ENCODE peak calls at places on chromosome 3, in six cellular contexts. L is A549, O is endothelial cell of umbilical vein, P is K562, J is HepG2, Y is GM12878. Q is an unnamed sample.

GRCh38 chr3:11085078-11085840 is 69.0 kb upstream of the HRH1 start:
- DNase-seq in L (no peak), O (no peak), P (no peak), J (no peak), Y (no peak), Q (no peak)

GRCh38 chr3:76138921-76139320 is 353.6 kb upstream of the ZNF717 start:
- DNase-seq in L (no peak), O (no peak), P (no peak), J (no peak), Y (no peak), Q (no peak)

GRCh38 chr3:63015614-63016016 is 140.4 kb upstream of the CADPS start:
- DNase-seq in L (peak; percentile 0), O (no peak), P (no peak), J (peak; percentile 3), Y (no peak), Q (peak; percentile 1)

GRCh38 chr3:184952671-184953070 is 140.7 kb downstream of the VPS8 start:
- DNase-seq in L (no peak), O (no peak), P (no peak), J (no peak), Y (no peak), Q (peak; percentile 15)

GRCh38 chr3:15903164-15903563 is 105.4 kb upstream of the ANKRD28 start:
- DNase-seq in L (no peak), O (no peak), P (no peak), J (no peak), Y (no peak), Q (no peak)

GRCh38 chr3:194330579-194330978 is 20.5 kb downstream of the CPN2 start:
- DNase-seq in L (no peak), O (no peak), P (no peak), J (no peak), Y (no peak), Q (no peak)

GRCh38 chr3:150901793-150902192 is 3.4 kb downstream of the MINDY4B start:
- DNase-seq in L (no peak), O (no peak), P (no peak), J (no peak), Y (no peak), Q (no peak)

GRCh38 chr3:50390523-50391177 is 31.3 kb upstream of the TMEM115 start:
- DNase-seq in L (no peak), O (peak; percentile 40), P (no peak), J (no peak), Y (no peak), Q (no peak)

GRCh38 chr3:151726016-151726415 is 7.7 kb upstream of the AADACL2 start:
- DNase-seq in L (peak; percentile 12), O (no peak), P (peak; percentile 55), J (peak; percentile 69), Y (no peak), Q (no peak)

GRCh38 chr3:193870376-193871092 is 265.4 kb upstream of the HES1 start:
- DNase-seq in L (no peak), O (no peak), P (no peak), J (no peak), Y (no peak), Q (no peak)

GRCh38 chr3:127776347-127776746 is 46.0 kb downstream of the MGLL start:
- DNase-seq in L (no peak), O (no peak), P (no peak), J (no peak), Y (no peak), Q (no peak)

GRCh38 chr3:52784021-52784621 is 6.7 kb downstream of the ITIH1 start:
- DNase-seq in L (no peak), O (no peak), P (no peak), J (no peak), Y (no peak), Q (no peak)

GRCh38 chr3:52784931-52785590 is 7.7 kb downstream of the ITIH1 start:
- DNase-seq in L (no peak), O (no peak), P (no peak), J (no peak), Y (no peak), Q (no peak)

GRCh38 chr3:52787672-52788625 is 6.6 kb upstream of the ITIH3 start:
- DNase-seq in L (no peak), O (no peak), P (no peak), J (peak; percentile 23), Y (no peak), Q (no peak)

GRCh38 chr3:52787246-52787645 is 7.3 kb upstream of the ITIH3 start:
- DNase-seq in L (no peak), O (no peak), P (no peak), J (no peak), Y (no peak), Q (no peak)

DNA sequence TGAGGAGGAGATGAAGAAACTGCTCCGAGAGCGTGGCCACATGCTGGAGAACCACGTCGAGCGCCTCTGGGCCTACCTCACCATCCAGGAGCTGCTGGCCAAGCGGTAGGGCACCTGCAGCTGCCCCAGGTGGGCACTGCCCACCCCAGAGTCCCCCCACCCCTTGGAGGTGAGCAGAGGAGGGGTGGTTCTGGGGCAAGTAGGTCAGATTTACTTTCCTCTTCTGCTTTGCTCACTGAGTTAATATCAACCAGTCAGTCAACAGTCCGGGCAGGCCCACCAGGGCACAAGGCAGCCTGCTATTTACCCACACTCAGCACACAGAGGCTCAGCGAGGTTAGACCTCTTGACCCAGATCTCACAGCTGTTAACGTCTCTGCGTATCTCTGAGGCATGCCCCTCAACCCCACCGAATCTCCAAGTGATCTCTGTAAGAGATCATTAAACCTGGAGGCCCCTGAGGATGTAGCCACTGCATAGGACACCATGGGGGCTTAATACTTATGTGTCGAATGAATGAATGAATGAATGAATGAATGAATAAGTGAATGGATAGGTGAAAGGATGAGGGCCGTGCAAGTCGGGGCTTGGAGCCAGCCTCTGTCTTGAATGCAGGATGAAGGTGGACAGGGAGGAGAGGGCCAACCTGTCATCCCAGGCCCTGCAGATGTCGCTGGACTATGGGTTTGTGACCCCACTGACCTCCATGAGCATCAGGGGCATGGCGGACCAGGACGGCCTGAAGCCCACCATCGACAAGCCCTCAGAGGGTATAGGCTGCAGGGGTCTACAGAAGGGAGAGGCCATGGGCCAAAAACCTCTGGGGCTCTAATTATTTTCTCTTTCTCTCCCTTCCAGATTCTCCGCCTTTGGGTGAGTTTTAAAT is 8.0 kb upstream of the ITIH3 start:
- DNase-seq in L (no peak), O (no peak), P (no peak), J (no peak), Y (no peak), Q (no peak)
- TF ChIP-seq MAX in L (no peak), O (no peak), P (no peak), J (peak; percentile 58), Y (no peak), Q (no peak)

DNA sequence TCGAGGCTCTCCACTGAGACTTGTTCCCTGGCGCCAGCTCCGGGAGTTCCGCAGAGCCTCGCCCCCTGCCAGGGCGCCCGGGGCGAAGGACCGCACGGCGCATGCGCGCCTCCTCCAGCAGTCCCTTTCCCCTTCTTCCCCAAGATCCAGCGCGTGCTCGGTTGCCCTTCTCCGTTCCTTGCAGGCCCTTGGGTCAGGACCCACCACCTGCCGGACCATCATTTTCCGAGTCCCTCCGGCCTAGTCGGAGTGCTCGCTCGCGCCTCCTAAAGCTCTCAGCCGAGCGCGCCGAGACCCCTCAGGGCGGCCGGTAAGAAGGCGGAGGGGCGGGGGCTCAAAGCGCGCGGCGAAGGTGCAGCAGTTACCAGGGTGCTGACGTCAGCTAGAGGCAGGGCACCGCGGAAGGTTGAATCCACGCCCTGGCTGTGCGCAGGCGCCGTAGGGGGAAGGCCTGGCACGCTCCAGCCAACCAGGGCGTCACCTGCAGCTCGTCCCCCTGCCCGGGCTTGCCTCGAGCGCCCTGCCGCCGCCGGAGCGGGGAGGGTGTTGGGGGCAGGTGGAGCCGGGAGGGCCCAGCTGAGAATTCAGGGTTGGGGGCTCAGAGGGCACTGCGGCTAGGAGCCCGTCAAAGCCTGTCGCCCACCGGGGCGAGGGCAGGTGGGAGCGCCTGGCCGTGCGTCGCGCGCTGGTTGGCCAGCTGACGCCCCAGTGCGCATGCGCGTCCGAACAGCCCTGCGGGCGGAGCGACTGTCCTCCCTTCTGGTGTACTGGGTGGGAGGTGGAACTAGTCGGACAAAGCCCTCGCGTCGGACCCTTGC is at the start of gene TCAIM:
- DNase-seq in L (peak; percentile 97), O (peak; percentile 98), P (peak; percentile 99), J (peak; percentile 94), Y (peak; percentile 92), Q (peak; percentile 97)
- TF ChIP-seq POLR2A in L (peak; percentile 76), O (peak; percentile 76), P (peak; percentile 97), J (peak; percentile 74), Y (peak; percentile 98), Q (peak; percentile 65)

DNA sequence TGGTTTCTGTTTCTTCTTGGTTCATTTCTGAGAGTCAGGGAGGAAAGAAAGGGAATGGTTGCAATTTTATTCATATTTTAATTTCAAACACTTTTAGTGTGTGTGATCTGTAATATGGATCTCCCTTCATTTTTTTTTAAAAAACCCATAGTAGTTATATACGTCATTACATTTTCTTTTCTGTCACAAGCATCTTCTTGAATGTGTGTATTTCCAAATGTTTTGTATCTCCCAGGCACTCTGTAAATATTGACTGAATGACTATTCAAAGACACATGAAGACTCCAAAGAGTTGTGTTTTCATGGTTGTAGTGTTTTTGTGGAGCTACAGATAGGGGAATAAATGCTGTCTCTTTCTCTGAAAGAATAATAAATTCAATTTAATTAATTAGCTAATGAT is 35.4 kb downstream of the NECTIN3 start:
- DNase-seq in L (peak; percentile 68), O (no peak), P (no peak), J (peak; percentile 67), Y (no peak), Q (no peak)
- TF ChIP-seq MYC in L (no peak), O (no peak), P (no peak), J (no peak), Y (no peak), Q (no peak)

GRCh38 chr3:13858768-13859520 is 20.9 kb downstream of the WNT7A start:
- DNase-seq in L (no peak), O (no peak), P (no peak), J (no peak), Y (no peak), Q (no peak)
- TF ChIP-seq MAX in L (no peak), O (no peak), P (no peak), J (no peak), Y (no peak), Q (no peak)

GRCh38 chr3:52054689-52055511 is 1.5 kb downstream of the DUSP7 start:
- DNase-seq in L (no peak), O (peak; percentile 20), P (no peak), J (no peak), Y (no peak), Q (peak; percentile 52)

GRCh38 chr3:52053307-52054304 is 2.8 kb downstream of the DUSP7 start:
- DNase-seq in L (no peak), O (peak; percentile 62), P (peak; percentile 33), J (no peak), Y (peak; percentile 45), Q (peak; percentile 76)

GRCh38 chr3:52051444-52051843 is 4.9 kb downstream of the DUSP7 start:
- DNase-seq in L (no peak), O (no peak), P (no peak), J (no peak), Y (no peak), Q (no peak)

GRCh38 chr3:52050571-52050970 is 5.8 kb downstream of the DUSP7 start:
- DNase-seq in L (no peak), O (no peak), P (no peak), J (no peak), Y (no peak), Q (no peak)

GRCh38 chr3:52052831-52053306 is 3.5 kb downstream of the DUSP7 start:
- DNase-seq in L (peak; percentile 61), O (peak; percentile 86), P (peak; percentile 65), J (peak; percentile 53), Y (peak; percentile 36), Q (peak; percentile 94)
- TF ChIP-seq POLR2A in L (no peak), O (no peak), P (no peak), J (no peak), Y (no peak), Q (no peak)

Q was measured in NB4.